ENCODE peak calls at places on chromosome 22, in ten cellular contexts. One of them, this sample, is unnamed. For H3K27me3 and H3K36me3, the result is how much of the 10 kb centered on the place peaks cover.

GRCh38 chr22:36758792-36759271 is 17.1 kb downstream of the IFT27 start:
- DNase-seq in stomach: no peak
- DNase-seq in pancreas: no peak
- DNase-seq in uterus: no peak
- DNase-seq in adrenal gland: peak
- DNase-seq in gastrocnemius medialis: no peak
- DNase-seq in GM23338: no peak
- DNase-seq in brain microvascular endothelial cell: no peak
- DNase-seq in naive thymus-derived CD4-positive, alpha-beta T cell: no peak
- DNase-seq in fibroblast of lung: no peak
- DNase-seq in this sample: no peak

GRCh38 chr22:23565288-23565941 is 14.7 kb downstream of the IGLL1 start:
- DNase-seq in stomach: no peak
- DNase-seq in pancreas: no peak
- DNase-seq in uterus: no peak
- DNase-seq in adrenal gland: no peak
- DNase-seq in gastrocnemius medialis: no peak
- DNase-seq in GM23338: peak
- DNase-seq in brain microvascular endothelial cell: no peak
- DNase-seq in naive thymus-derived CD4-positive, alpha-beta T cell: no peak
- DNase-seq in fibroblast of lung: no peak
- DNase-seq in this sample: no peak

GRCh38 chr22:34236527-34236926 is 316.3 kb upstream of the LARGE1 start:
- DNase-seq in stomach: no peak
- DNase-seq in pancreas: no peak
- DNase-seq in uterus: no peak
- DNase-seq in adrenal gland: no peak
- DNase-seq in gastrocnemius medialis: peak
- DNase-seq in GM23338: no peak
- DNase-seq in brain microvascular endothelial cell: no peak
- DNase-seq in naive thymus-derived CD4-positive, alpha-beta T cell: no peak
- DNase-seq in fibroblast of lung: no peak
- DNase-seq in this sample: no peak

GRCh38 chr22:50576070-50576469 is 2.2 kb downstream of the CPT1B start:
- DNase-seq in stomach: no peak
- DNase-seq in pancreas: no peak
- DNase-seq in uterus: no peak
- DNase-seq in adrenal gland: no peak
- DNase-seq in gastrocnemius medialis: no peak
- DNase-seq in GM23338: peak
- DNase-seq in brain microvascular endothelial cell: peak
- DNase-seq in naive thymus-derived CD4-positive, alpha-beta T cell: no peak
- DNase-seq in fibroblast of lung: peak
- DNase-seq in this sample: no peak

GRCh38 chr22:50732681-50733080 is 5.3 kb upstream of the ACR start:
- DNase-seq in stomach: no peak
- DNase-seq in pancreas: no peak
- DNase-seq in uterus: no peak
- DNase-seq in adrenal gland: peak
- DNase-seq in gastrocnemius medialis: no peak
- DNase-seq in GM23338: no peak
- DNase-seq in brain microvascular endothelial cell: no peak
- DNase-seq in naive thymus-derived CD4-positive, alpha-beta T cell: peak
- DNase-seq in fibroblast of lung: no peak
- DNase-seq in this sample: peak

GRCh38 chr22:20494978-20495860 is at the start of gene KLHL22:
- DNase-seq in stomach: peak
- DNase-seq in pancreas: no peak
- DNase-seq in uterus: peak
- DNase-seq in adrenal gland: peak
- DNase-seq in gastrocnemius medialis: no peak
- DNase-seq in GM23338: peak
- DNase-seq in brain microvascular endothelial cell: no peak
- DNase-seq in naive thymus-derived CD4-positive, alpha-beta T cell: peak
- DNase-seq in fibroblast of lung: peak
- DNase-seq in this sample: peak

GRCh38 chr22:25843660-25844275 is 101.8 kb downstream of the MYO18B start:
- DNase-seq in stomach: no peak
- DNase-seq in pancreas: no peak
- DNase-seq in uterus: no peak
- DNase-seq in adrenal gland: no peak
- DNase-seq in gastrocnemius medialis: no peak
- DNase-seq in GM23338: no peak
- DNase-seq in brain microvascular endothelial cell: no peak
- DNase-seq in naive thymus-derived CD4-positive, alpha-beta T cell: no peak
- DNase-seq in fibroblast of lung: no peak
- DNase-seq in this sample: peak

GRCh38 chr22:19776433-19777031 is 16.0 kb downstream of the TBX1 start:
- DNase-seq in stomach: no peak
- DNase-seq in pancreas: no peak
- DNase-seq in uterus: no peak
- DNase-seq in adrenal gland: no peak
- DNase-seq in gastrocnemius medialis: no peak
- DNase-seq in GM23338: no peak
- DNase-seq in brain microvascular endothelial cell: no peak
- DNase-seq in naive thymus-derived CD4-positive, alpha-beta T cell: no peak
- DNase-seq in fibroblast of lung: no peak
- DNase-seq in this sample: no peak

GRCh38 chr22:50178871-50179869 is 6.5 kb upstream of the TRABD start:
- DNase-seq in stomach: no peak
- DNase-seq in pancreas: peak
- DNase-seq in uterus: no peak
- DNase-seq in adrenal gland: no peak
- DNase-seq in gastrocnemius medialis: no peak
- DNase-seq in GM23338: no peak
- DNase-seq in brain microvascular endothelial cell: no peak
- DNase-seq in naive thymus-derived CD4-positive, alpha-beta T cell: no peak
- DNase-seq in fibroblast of lung: no peak
- DNase-seq in this sample: no peak

GRCh38 chr22:19758896-19759458 is 1.6 kb upstream of the TBX1 start:
- DNase-seq in stomach: no peak
- DNase-seq in pancreas: no peak
- DNase-seq in uterus: no peak
- DNase-seq in adrenal gland: no peak
- DNase-seq in gastrocnemius medialis: no peak
- DNase-seq in GM23338: peak
- DNase-seq in brain microvascular endothelial cell: no peak
- DNase-seq in naive thymus-derived CD4-positive, alpha-beta T cell: no peak
- DNase-seq in fibroblast of lung: no peak
- DNase-seq in this sample: no peak

GRCh38 chr22:43008921-43009320 is 6.0 kb downstream of the PACSIN2 start:
- DNase-seq in stomach: no peak
- DNase-seq in pancreas: no peak
- DNase-seq in uterus: no peak
- DNase-seq in adrenal gland: no peak
- DNase-seq in gastrocnemius medialis: no peak
- DNase-seq in GM23338: no peak
- DNase-seq in brain microvascular endothelial cell: no peak
- DNase-seq in naive thymus-derived CD4-positive, alpha-beta T cell: no peak
- DNase-seq in fibroblast of lung: no peak
- DNase-seq in this sample: no peak
- H3K27ac ChIP-seq in stomach: peak
- H3K27ac ChIP-seq in pancreas: peak
- H3K27ac ChIP-seq in uterus: no peak
- H3K27ac ChIP-seq in adrenal gland: peak
- H3K27ac ChIP-seq in gastrocnemius medialis: no peak
- H3K27ac ChIP-seq in GM23338: no peak
- H3K27ac ChIP-seq in brain microvascular endothelial cell: no peak
- H3K27ac ChIP-seq in naive thymus-derived CD4-positive, alpha-beta T cell: no peak
- H3K27ac ChIP-seq in fibroblast of lung: no peak
- H3K27ac ChIP-seq in this sample: no peak

DNA sequence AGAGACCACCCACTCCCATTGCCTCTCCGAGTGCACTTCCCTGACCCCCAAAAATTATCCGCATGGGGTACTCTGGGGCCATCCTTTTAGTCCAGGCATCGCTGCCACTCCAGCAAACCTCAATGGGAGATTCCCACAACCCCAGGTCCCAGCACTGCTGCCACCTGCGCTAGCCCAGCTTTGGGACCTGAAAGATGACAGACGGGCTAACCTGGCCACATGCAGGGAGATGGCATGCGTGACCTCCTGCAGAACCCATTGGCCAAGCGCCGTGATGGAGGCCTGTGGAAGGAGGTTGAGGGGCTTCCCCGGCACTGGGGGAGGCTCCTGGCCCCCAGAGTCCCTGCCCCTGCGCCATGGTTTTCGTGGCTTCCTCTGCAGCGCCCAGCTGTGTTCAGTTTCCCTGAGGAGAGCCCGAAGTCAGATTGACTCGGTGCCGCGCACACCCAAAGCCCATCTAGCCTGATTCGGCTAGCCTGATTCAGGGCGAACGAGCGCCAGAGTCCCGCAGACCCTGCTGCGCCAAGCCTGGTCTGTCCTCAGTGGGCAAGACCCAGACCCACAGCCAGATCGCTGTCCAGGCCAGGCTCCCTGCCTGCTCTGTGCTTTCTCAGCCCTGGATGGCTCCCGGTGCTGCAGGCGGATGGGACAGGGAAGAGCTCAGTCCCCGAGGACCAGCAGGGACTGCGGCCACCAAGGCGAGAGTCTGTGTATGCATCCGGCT is 751 bp upstream of the WNT7B start:
- DNase-seq in stomach: no peak
- DNase-seq in pancreas: no peak
- DNase-seq in uterus: no peak
- DNase-seq in adrenal gland: no peak
- DNase-seq in gastrocnemius medialis: no peak
- DNase-seq in GM23338: peak
- DNase-seq in brain microvascular endothelial cell: no peak
- DNase-seq in naive thymus-derived CD4-positive, alpha-beta T cell: no peak
- DNase-seq in fibroblast of lung: no peak
- DNase-seq in this sample: peak
- H3K27me3 ChIP-seq in stomach: half or more
- H3K27me3 ChIP-seq in pancreas: under half
- H3K27me3 ChIP-seq in uterus: under half
- H3K27me3 ChIP-seq in adrenal gland: half or more
- H3K27me3 ChIP-seq in gastrocnemius medialis: under half
- H3K27me3 ChIP-seq in GM23338: half or more
- H3K27me3 ChIP-seq in brain microvascular endothelial cell: under half
- H3K27me3 ChIP-seq in naive thymus-derived CD4-positive, alpha-beta T cell: under half
- H3K27me3 ChIP-seq in fibroblast of lung: under half
- H3K27me3 ChIP-seq in this sample: half or more

GRCh38 chr22:39514373-39514973 is 5.9 kb upstream of the ATF4 start:
- DNase-seq in stomach: peak
- DNase-seq in pancreas: peak
- DNase-seq in uterus: peak
- DNase-seq in adrenal gland: peak
- DNase-seq in gastrocnemius medialis: no peak
- DNase-seq in GM23338: peak
- DNase-seq in brain microvascular endothelial cell: peak
- DNase-seq in naive thymus-derived CD4-positive, alpha-beta T cell: peak
- DNase-seq in fibroblast of lung: no peak
- DNase-seq in this sample: peak
- H3K36me3 ChIP-seq in stomach: half or more
- H3K36me3 ChIP-seq in pancreas: under half
- H3K36me3 ChIP-seq in uterus: under half
- H3K36me3 ChIP-seq in adrenal gland: half or more
- H3K36me3 ChIP-seq in gastrocnemius medialis: half or more
- H3K36me3 ChIP-seq in GM23338: half or more
- H3K36me3 ChIP-seq in brain microvascular endothelial cell: half or more
- H3K36me3 ChIP-seq in naive thymus-derived CD4-positive, alpha-beta T cell: under half
- H3K36me3 ChIP-seq in fibroblast of lung: under half
- H3K36me3 ChIP-seq in this sample: half or more

GRCh38 chr22:38740116-38740723 is 15.6 kb downstream of the SUN2 start:
- DNase-seq in stomach: no peak
- DNase-seq in pancreas: no peak
- DNase-seq in uterus: no peak
- DNase-seq in adrenal gland: no peak
- DNase-seq in gastrocnemius medialis: no peak
- DNase-seq in GM23338: no peak
- DNase-seq in brain microvascular endothelial cell: no peak
- DNase-seq in naive thymus-derived CD4-positive, alpha-beta T cell: no peak
- DNase-seq in fibroblast of lung: no peak
- DNase-seq in this sample: no peak
- H3K27ac ChIP-seq in stomach: no peak
- H3K27ac ChIP-seq in pancreas: no peak
- H3K27ac ChIP-seq in uterus: no peak
- H3K27ac ChIP-seq in adrenal gland: no peak
- H3K27ac ChIP-seq in gastrocnemius medialis: peak
- H3K27ac ChIP-seq in GM23338: no peak
- H3K27ac ChIP-seq in brain microvascular endothelial cell: no peak
- H3K27ac ChIP-seq in naive thymus-derived CD4-positive, alpha-beta T cell: peak
- H3K27ac ChIP-seq in fibroblast of lung: no peak
- H3K27ac ChIP-seq in this sample: no peak

GRCh38 chr22:39256186-39256552 is 11.4 kb upstream of the PDGFB start:
- DNase-seq in stomach: no peak
- DNase-seq in pancreas: no peak
- DNase-seq in uterus: no peak
- DNase-seq in adrenal gland: no peak
- DNase-seq in gastrocnemius medialis: no peak
- DNase-seq in GM23338: no peak
- DNase-seq in brain microvascular endothelial cell: no peak
- DNase-seq in naive thymus-derived CD4-positive, alpha-beta T cell: no peak
- DNase-seq in fibroblast of lung: no peak
- DNase-seq in this sample: no peak
- H3K27me3 ChIP-seq in stomach: under half
- H3K27me3 ChIP-seq in pancreas: under half
- H3K27me3 ChIP-seq in uterus: under half
- H3K27me3 ChIP-seq in adrenal gland: under half
- H3K27me3 ChIP-seq in gastrocnemius medialis: under half
- H3K27me3 ChIP-seq in GM23338: under half
- H3K27me3 ChIP-seq in brain microvascular endothelial cell: under half
- H3K27me3 ChIP-seq in naive thymus-derived CD4-positive, alpha-beta T cell: under half
- H3K27me3 ChIP-seq in fibroblast of lung: under half
- H3K27me3 ChIP-seq in this sample: under half

GRCh38 chr22:17875631-17876030 is 101.4 kb upstream of the BID start:
- DNase-seq in stomach: no peak
- DNase-seq in pancreas: no peak
- DNase-seq in uterus: no peak
- DNase-seq in adrenal gland: no peak
- DNase-seq in gastrocnemius medialis: no peak
- DNase-seq in GM23338: no peak
- DNase-seq in brain microvascular endothelial cell: no peak
- DNase-seq in naive thymus-derived CD4-positive, alpha-beta T cell: no peak
- DNase-seq in fibroblast of lung: no peak
- DNase-seq in this sample: no peak
- H3K36me3 ChIP-seq in stomach: half or more
- H3K36me3 ChIP-seq in pancreas: under half
- H3K36me3 ChIP-seq in uterus: under half
- H3K36me3 ChIP-seq in adrenal gland: under half
- H3K36me3 ChIP-seq in gastrocnemius medialis: under half
- H3K36me3 ChIP-seq in GM23338: under half
- H3K36me3 ChIP-seq in brain microvascular endothelial cell: under half
- H3K36me3 ChIP-seq in naive thymus-derived CD4-positive, alpha-beta T cell: under half
- H3K36me3 ChIP-seq in fibroblast of lung: under half
- H3K36me3 ChIP-seq in this sample: half or more

GRCh38 chr22:46011627-46012181 is 34.7 kb upstream of the WNT7B start:
- DNase-seq in stomach: no peak
- DNase-seq in pancreas: no peak
- DNase-seq in uterus: peak
- DNase-seq in adrenal gland: no peak
- DNase-seq in gastrocnemius medialis: peak
- DNase-seq in GM23338: no peak
- DNase-seq in brain microvascular endothelial cell: no peak
- DNase-seq in naive thymus-derived CD4-positive, alpha-beta T cell: no peak
- DNase-seq in fibroblast of lung: no peak
- DNase-seq in this sample: no peak
- H3K27ac ChIP-seq in stomach: peak
- H3K27ac ChIP-seq in pancreas: peak
- H3K27ac ChIP-seq in uterus: peak
- H3K27ac ChIP-seq in adrenal gland: peak
- H3K27ac ChIP-seq in gastrocnemius medialis: peak
- H3K27ac ChIP-seq in GM23338: no peak
- H3K27ac ChIP-seq in brain microvascular endothelial cell: no peak
- H3K27ac ChIP-seq in naive thymus-derived CD4-positive, alpha-beta T cell: no peak
- H3K27ac ChIP-seq in fibroblast of lung: no peak
- H3K27ac ChIP-seq in this sample: no peak

This sample was measured in SJSA1.